ENCODE peak calls at places on chromosomes 16 and 17, in ten cellular contexts. One of them, this sample, is unnamed. For H3K4me1, the result is how much of the 10 kb centered on the place peaks cover.

GRCh38 chr17:35079547-35079946 is 16.0 kb upstream of the RFFL start:
- DNase-seq in stomach: no peak
- DNase-seq in endothelial cell of umbilical vein: no peak
- DNase-seq in suprapubic skin: no peak
- DNase-seq in fibroblast of lung: peak
- DNase-seq in gastrocnemius medialis: no peak
- DNase-seq in A549: no peak
- DNase-seq in IMR-90: peak
- DNase-seq in hepatocyte: peak
- DNase-seq in lung: no peak
- DNase-seq in this sample: no peak

GRCh38 chr17:12994341-12995074 is 23.3 kb downstream of the ELAC2 start:
- DNase-seq in stomach: no peak
- DNase-seq in endothelial cell of umbilical vein: no peak
- DNase-seq in suprapubic skin: no peak
- DNase-seq in fibroblast of lung: no peak
- DNase-seq in gastrocnemius medialis: no peak
- DNase-seq in A549: no peak
- DNase-seq in IMR-90: no peak
- DNase-seq in hepatocyte: no peak
- DNase-seq in lung: no peak
- DNase-seq in this sample: no peak

GRCh38 chr16:4852221-4852872 is 5.1 kb downstream of the UBN1 start:
- DNase-seq in stomach: no peak
- DNase-seq in endothelial cell of umbilical vein: peak
- DNase-seq in suprapubic skin: no peak
- DNase-seq in fibroblast of lung: peak
- DNase-seq in gastrocnemius medialis: no peak
- DNase-seq in A549: peak
- DNase-seq in IMR-90: peak
- DNase-seq in hepatocyte: no peak
- DNase-seq in lung: no peak
- DNase-seq in this sample: no peak

GRCh38 chr17:45034599-45034998 is 16.8 kb downstream of the DCAKD start:
- DNase-seq in stomach: no peak
- DNase-seq in endothelial cell of umbilical vein: no peak
- DNase-seq in suprapubic skin: no peak
- DNase-seq in fibroblast of lung: no peak
- DNase-seq in gastrocnemius medialis: no peak
- DNase-seq in A549: no peak
- DNase-seq in IMR-90: no peak
- DNase-seq in hepatocyte: no peak
- DNase-seq in lung: no peak
- DNase-seq in this sample: no peak

GRCh38 chr17:69557339-69557738 is 142.8 kb downstream of the MAP2K6 start:
- DNase-seq in stomach: no peak
- DNase-seq in endothelial cell of umbilical vein: no peak
- DNase-seq in suprapubic skin: no peak
- DNase-seq in fibroblast of lung: no peak
- DNase-seq in gastrocnemius medialis: no peak
- DNase-seq in A549: no peak
- DNase-seq in IMR-90: no peak
- DNase-seq in hepatocyte: no peak
- DNase-seq in lung: no peak
- DNase-seq in this sample: no peak

GRCh38 chr17:2977157-2977556 is 86.2 kb downstream of the OR1D5 start:
- DNase-seq in stomach: no peak
- DNase-seq in endothelial cell of umbilical vein: no peak
- DNase-seq in suprapubic skin: no peak
- DNase-seq in fibroblast of lung: no peak
- DNase-seq in gastrocnemius medialis: no peak
- DNase-seq in A549: no peak
- DNase-seq in IMR-90: peak
- DNase-seq in hepatocyte: no peak
- DNase-seq in lung: no peak
- DNase-seq in this sample: no peak

GRCh38 chr17:76196675-76197074 is 43.6 kb downstream of the RNF157 start:
- DNase-seq in stomach: peak
- DNase-seq in endothelial cell of umbilical vein: no peak
- DNase-seq in suprapubic skin: no peak
- DNase-seq in fibroblast of lung: peak
- DNase-seq in gastrocnemius medialis: peak
- DNase-seq in A549: no peak
- DNase-seq in IMR-90: no peak
- DNase-seq in hepatocyte: no peak
- DNase-seq in lung: peak
- DNase-seq in this sample: no peak

GRCh38 chr16:46857261-46857962 is 26.4 kb upstream of the C16orf87 start:
- DNase-seq in stomach: no peak
- DNase-seq in endothelial cell of umbilical vein: peak
- DNase-seq in suprapubic skin: no peak
- DNase-seq in fibroblast of lung: peak
- DNase-seq in gastrocnemius medialis: peak
- DNase-seq in A549: peak
- DNase-seq in IMR-90: peak
- DNase-seq in hepatocyte: peak
- DNase-seq in lung: no peak
- DNase-seq in this sample: no peak

GRCh38 chr16:21104124-21104860 is 46.4 kb downstream of the DNAH3 start:
- DNase-seq in stomach: no peak
- DNase-seq in endothelial cell of umbilical vein: peak
- DNase-seq in suprapubic skin: no peak
- DNase-seq in fibroblast of lung: no peak
- DNase-seq in gastrocnemius medialis: no peak
- DNase-seq in A549: no peak
- DNase-seq in IMR-90: peak
- DNase-seq in hepatocyte: no peak
- DNase-seq in lung: no peak
- DNase-seq in this sample: no peak

GRCh38 chr16:11534262-11534661 is 52.5 kb downstream of the LITAF start:
- DNase-seq in stomach: no peak
- DNase-seq in endothelial cell of umbilical vein: no peak
- DNase-seq in suprapubic skin: no peak
- DNase-seq in fibroblast of lung: peak
- DNase-seq in gastrocnemius medialis: no peak
- DNase-seq in A549: no peak
- DNase-seq in IMR-90: no peak
- DNase-seq in hepatocyte: no peak
- DNase-seq in lung: no peak
- DNase-seq in this sample: no peak

GRCh38 chr17:17421346-17422216 is 55.2 kb upstream of the MED9 start:
- DNase-seq in stomach: no peak
- DNase-seq in endothelial cell of umbilical vein: no peak
- DNase-seq in suprapubic skin: peak
- DNase-seq in fibroblast of lung: no peak
- DNase-seq in gastrocnemius medialis: no peak
- DNase-seq in A549: no peak
- DNase-seq in IMR-90: no peak
- DNase-seq in hepatocyte: no peak
- DNase-seq in lung: no peak
- DNase-seq in this sample: no peak

GRCh38 chr17:42313773-42314566 is 25.7 kb downstream of the STAT5A start:
- DNase-seq in stomach: no peak
- DNase-seq in endothelial cell of umbilical vein: no peak
- DNase-seq in suprapubic skin: no peak
- DNase-seq in fibroblast of lung: no peak
- DNase-seq in gastrocnemius medialis: no peak
- DNase-seq in A549: no peak
- DNase-seq in IMR-90: no peak
- DNase-seq in hepatocyte: peak
- DNase-seq in lung: no peak
- DNase-seq in this sample: no peak

DNA sequence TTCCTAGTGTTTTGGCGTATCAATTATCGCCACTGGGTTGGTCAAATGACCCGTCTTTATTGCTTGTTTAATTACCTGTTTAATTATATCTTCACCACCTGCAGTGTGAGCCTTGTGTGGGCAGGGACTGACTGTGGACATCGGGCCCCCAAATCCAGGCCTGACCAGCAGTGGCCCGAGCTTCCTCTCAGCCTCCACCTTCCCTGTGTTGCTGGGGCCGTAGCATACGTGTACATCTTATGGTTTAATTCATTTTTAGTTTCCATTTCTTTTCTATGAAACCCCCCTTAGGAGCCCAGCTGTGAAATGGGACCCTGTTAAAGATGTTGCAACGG is 1.2 kb upstream of the LMF1 start:
- DNase-seq in stomach: no peak
- DNase-seq in endothelial cell of umbilical vein: no peak
- DNase-seq in suprapubic skin: no peak
- DNase-seq in fibroblast of lung: no peak
- DNase-seq in gastrocnemius medialis: no peak
- DNase-seq in A549: no peak
- DNase-seq in IMR-90: no peak
- DNase-seq in hepatocyte: no peak
- DNase-seq in lung: no peak
- DNase-seq in this sample: no peak
- H3K4me3 ChIP-seq in stomach: no peak
- H3K4me3 ChIP-seq in endothelial cell of umbilical vein: no peak
- H3K4me3 ChIP-seq in suprapubic skin: no peak
- H3K4me3 ChIP-seq in fibroblast of lung: no peak
- H3K4me3 ChIP-seq in gastrocnemius medialis: no peak
- H3K4me3 ChIP-seq in A549: no peak
- H3K4me3 ChIP-seq in IMR-90: no peak
- H3K4me3 ChIP-seq in hepatocyte: no peak
- H3K4me3 ChIP-seq in lung: no peak
- H3K4me3 ChIP-seq in this sample: no peak

GRCh38 chr16:17504050-17504449 is 33.3 kb upstream of the XYLT1 start:
- DNase-seq in stomach: no peak
- DNase-seq in endothelial cell of umbilical vein: no peak
- DNase-seq in suprapubic skin: no peak
- DNase-seq in fibroblast of lung: no peak
- DNase-seq in gastrocnemius medialis: no peak
- DNase-seq in A549: no peak
- DNase-seq in IMR-90: no peak
- DNase-seq in hepatocyte: no peak
- DNase-seq in lung: no peak
- DNase-seq in this sample: no peak
- H3K4me1 ChIP-seq in stomach: under half
- H3K4me1 ChIP-seq in endothelial cell of umbilical vein: under half
- H3K4me1 ChIP-seq in suprapubic skin: under half
- H3K4me1 ChIP-seq in fibroblast of lung: under half
- H3K4me1 ChIP-seq in gastrocnemius medialis: under half
- H3K4me1 ChIP-seq in A549: under half
- H3K4me1 ChIP-seq in IMR-90: under half
- H3K4me1 ChIP-seq in hepatocyte: under half
- H3K4me1 ChIP-seq in lung: under half
- H3K4me1 ChIP-seq in this sample: under half

GRCh38 chr16:27240948-27241531 is 27.5 kb downstream of the NSMCE1 start:
- DNase-seq in stomach: peak
- DNase-seq in endothelial cell of umbilical vein: peak
- DNase-seq in suprapubic skin: peak
- DNase-seq in fibroblast of lung: peak
- DNase-seq in gastrocnemius medialis: no peak
- DNase-seq in A549: no peak
- DNase-seq in IMR-90: peak
- DNase-seq in hepatocyte: no peak
- DNase-seq in lung: no peak
- DNase-seq in this sample: peak
- H3K27ac ChIP-seq in stomach: peak
- H3K27ac ChIP-seq in endothelial cell of umbilical vein: peak
- H3K27ac ChIP-seq in suprapubic skin: no peak
- H3K27ac ChIP-seq in fibroblast of lung: peak
- H3K27ac ChIP-seq in gastrocnemius medialis: peak
- H3K27ac ChIP-seq in A549: no peak
- H3K27ac ChIP-seq in IMR-90: peak
- H3K27ac ChIP-seq in hepatocyte: peak
- H3K27ac ChIP-seq in lung: peak
- H3K27ac ChIP-seq in this sample: no peak

DNA sequence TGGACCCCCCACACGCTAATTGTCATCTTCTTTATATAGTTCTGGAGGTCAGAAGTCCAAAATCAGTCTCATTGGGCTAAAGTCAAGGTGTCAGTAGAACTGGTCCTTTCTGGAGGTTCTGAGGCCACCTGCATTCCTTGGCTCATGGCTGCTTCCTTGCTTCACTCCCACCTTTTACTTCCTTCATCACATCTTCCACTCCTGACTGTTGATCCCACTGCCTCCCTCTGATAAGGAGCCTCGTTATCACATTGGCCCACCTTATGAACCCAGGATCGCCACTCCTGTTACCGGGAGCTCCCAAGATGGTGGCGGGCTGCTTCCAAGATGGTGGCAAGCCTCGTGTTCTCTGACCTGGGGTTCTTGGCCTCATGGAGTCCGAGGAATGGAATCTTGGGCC is 83.0 kb downstream of the CDC27 start:
- DNase-seq in stomach: no peak
- DNase-seq in endothelial cell of umbilical vein: no peak
- DNase-seq in suprapubic skin: no peak
- DNase-seq in fibroblast of lung: no peak
- DNase-seq in gastrocnemius medialis: no peak
- DNase-seq in A549: no peak
- DNase-seq in IMR-90: no peak
- DNase-seq in hepatocyte: no peak
- DNase-seq in lung: no peak
- DNase-seq in this sample: no peak
- H3K4me3 ChIP-seq in stomach: no peak
- H3K4me3 ChIP-seq in endothelial cell of umbilical vein: no peak
- H3K4me3 ChIP-seq in suprapubic skin: no peak
- H3K4me3 ChIP-seq in fibroblast of lung: no peak
- H3K4me3 ChIP-seq in gastrocnemius medialis: no peak
- H3K4me3 ChIP-seq in A549: no peak
- H3K4me3 ChIP-seq in IMR-90: no peak
- H3K4me3 ChIP-seq in hepatocyte: no peak
- H3K4me3 ChIP-seq in lung: no peak
- H3K4me3 ChIP-seq in this sample: no peak